ENCODE peak calls at places on chromosomes 4 and X, in seven cellular contexts. H is psoas muscle; A is transverse colon; J is CD4-positive, alpha-beta T cell; D is mesendoderm; B is CD4-positive, CD25-positive, alpha-beta regulatory T cell; Q is caudate nucleus. E is an unnamed sample.

GRCh38 chrX:31845003-31845402 is 773.2 kb upstream of the FTHL17 start:
- DNase-seq in B (no peak), A (no peak), H (no peak), J (no peak), Q (no peak), D (no peak), E (no peak)

GRCh38 chr4:177450421-177451107 is 8.3 kb upstream of the AGA start:
- DNase-seq in B (no peak), Q (no peak), A (no peak), H (no peak), D (no peak), J (no peak), E (no peak)

GRCh38 chr4:134636332-134637055 is 434.9 kb upstream of the PABPC4L start:
- DNase-seq in B (no peak), Q (no peak), A (no peak), J (no peak), H (no peak), D (no peak), E (no peak)

GRCh38 chr4:30429813-30430466 is 290.2 kb upstream of the PCDH7 start:
- DNase-seq in J (no peak), H (no peak), B (no peak), D (no peak), Q (no peak), A (no peak), E (no peak)

GRCh38 chr4:74451214-74451661 is 6.3 kb downstream of the AREG start:
- DNase-seq in J (no peak), D (peak), H (no peak), B (no peak), A (no peak), Q (no peak), E (no peak)

GRCh38 chr4:96676754-96677435 is 837.0 kb downstream of the PDHA2 start:
- DNase-seq in A (no peak), J (no peak), H (no peak), D (no peak), Q (no peak), B (no peak), E (no peak)

GRCh38 chrX:19544693-19545305 is 29.5 kb upstream of the MAP3K15 start:
- DNase-seq in Q (peak), B (no peak), H (no peak), D (peak), A (peak), J (no peak), E (no peak)

GRCh38 chr4:145820407-145820806 is 118.2 kb downstream of the ZNF827 start:
- DNase-seq in D (no peak), J (no peak), Q (no peak), A (no peak), H (no peak), B (no peak), E (no peak)

GRCh38 chrX:102976290-102976689 is 39.2 kb downstream of the RAB40AL start:
- DNase-seq in B (no peak), H (no peak), Q (no peak), A (no peak), D (no peak), J (no peak), E (no peak)

GRCh38 chrX:97766496-97767095 is 882.9 kb downstream of the RPA4 start:
- DNase-seq in A (no peak), H (no peak), Q (no peak), B (no peak), D (peak), J (no peak), E (no peak)

GRCh38 chrX:9851890-9852289 is 65.7 kb downstream of the SHROOM2 start:
- DNase-seq in D (peak), B (no peak), J (no peak), A (no peak), H (no peak), Q (no peak), E (no peak)

GRCh38 chrX:1181131-1181530 is 31.3 kb downstream of the CRLF2 start:
- DNase-seq in Q (no peak), H (no peak), J (no peak), B (no peak), A (no peak), D (no peak), E (no peak)

GRCh38 chr4:134078230-134078914 is 123.2 kb downstream of the PABPC4L start:
- DNase-seq in J (no peak), B (no peak), D (no peak), H (no peak), Q (no peak), A (no peak), E (no peak)

GRCh38 chrX:14884714-14885113 is 11.5 kb downstream of the MOSPD2 start:
- DNase-seq in B (no peak), Q (no peak), D (no peak), A (no peak), H (no peak), J (no peak), E (no peak)

GRCh38 chrX:72280210-72280882 is 3.3 kb upstream of the RPS4X start:
- DNase-seq in B (no peak), J (no peak), H (no peak), Q (peak), D (no peak), A (no peak), E (no peak)

GRCh38 chr4:73213917-73214663 is 44.5 kb downstream of the ANKRD17 start:
- DNase-seq in B (no peak), Q (no peak), D (no peak), H (no peak), J (no peak), A (no peak), E (no peak)

DNA sequence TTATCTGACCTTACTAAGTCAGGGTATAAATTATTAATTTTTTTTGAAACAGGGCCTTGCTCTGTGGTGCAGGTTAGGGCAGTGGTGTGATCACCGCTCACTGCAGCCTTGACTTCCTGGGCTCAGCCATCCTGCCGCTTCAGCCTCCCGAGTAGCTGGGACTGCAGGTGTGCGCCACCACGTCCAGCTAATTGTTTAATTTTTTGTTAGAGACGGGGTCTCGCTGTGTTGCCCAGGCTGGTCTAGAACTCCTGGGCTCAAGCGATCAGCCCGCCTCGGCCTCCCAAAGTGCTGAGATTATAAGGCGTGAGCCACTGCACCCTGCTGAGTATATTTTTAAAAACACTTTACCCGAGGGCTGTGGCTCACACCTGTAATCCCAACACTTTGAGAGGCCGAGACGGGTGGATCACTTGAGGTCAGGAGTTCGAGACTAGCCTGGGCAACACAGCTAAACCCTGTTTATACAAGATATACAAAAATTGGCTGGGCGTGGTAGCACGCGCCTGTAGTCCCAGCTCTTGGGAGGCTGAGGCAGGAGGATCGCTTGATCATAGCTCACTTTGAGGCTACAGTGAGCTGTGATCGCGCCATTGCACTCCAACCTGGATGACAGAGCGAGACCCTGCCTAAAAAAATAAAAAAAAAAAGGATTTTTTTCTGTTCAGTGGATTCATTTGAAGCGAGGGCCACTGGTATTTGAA is 721 bp upstream of the TBC1D25 start:
- DNase-seq in B (no peak), J (no peak), D (no peak), H (no peak), A (no peak), Q (no peak), E (no peak)
- H3K27ac ChIP-seq in B (peak), J (peak), D (no peak), H (peak), A (peak), Q (peak), E (peak)

DNA sequence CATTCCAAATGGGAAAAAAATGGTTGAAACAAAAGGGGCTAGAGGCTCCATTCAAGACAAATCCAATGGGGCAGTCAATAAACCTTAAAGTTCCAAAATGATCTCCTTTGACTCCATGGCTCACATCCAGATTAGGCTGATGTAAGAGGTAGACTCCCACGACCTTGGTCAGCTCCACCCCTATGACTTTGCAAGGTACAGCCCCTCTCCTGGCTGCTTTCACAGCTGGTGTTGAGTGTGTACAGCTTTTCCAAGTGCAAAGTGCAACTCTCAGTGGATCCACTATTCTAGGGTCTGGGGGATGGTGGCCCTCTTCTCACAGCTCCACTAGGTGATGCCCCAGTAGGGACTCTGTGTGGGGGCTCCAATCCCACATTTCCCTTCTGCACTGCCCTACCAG is 21.5 kb downstream of the SULT1B1 start:
- DNase-seq in A (no peak), D (no peak), J (no peak), B (no peak), H (no peak), Q (no peak), E (no peak)
- H3K27ac ChIP-seq in A (no peak), D (no peak), J (no peak), B (no peak), H (no peak), Q (no peak), E (no peak)

DNA sequence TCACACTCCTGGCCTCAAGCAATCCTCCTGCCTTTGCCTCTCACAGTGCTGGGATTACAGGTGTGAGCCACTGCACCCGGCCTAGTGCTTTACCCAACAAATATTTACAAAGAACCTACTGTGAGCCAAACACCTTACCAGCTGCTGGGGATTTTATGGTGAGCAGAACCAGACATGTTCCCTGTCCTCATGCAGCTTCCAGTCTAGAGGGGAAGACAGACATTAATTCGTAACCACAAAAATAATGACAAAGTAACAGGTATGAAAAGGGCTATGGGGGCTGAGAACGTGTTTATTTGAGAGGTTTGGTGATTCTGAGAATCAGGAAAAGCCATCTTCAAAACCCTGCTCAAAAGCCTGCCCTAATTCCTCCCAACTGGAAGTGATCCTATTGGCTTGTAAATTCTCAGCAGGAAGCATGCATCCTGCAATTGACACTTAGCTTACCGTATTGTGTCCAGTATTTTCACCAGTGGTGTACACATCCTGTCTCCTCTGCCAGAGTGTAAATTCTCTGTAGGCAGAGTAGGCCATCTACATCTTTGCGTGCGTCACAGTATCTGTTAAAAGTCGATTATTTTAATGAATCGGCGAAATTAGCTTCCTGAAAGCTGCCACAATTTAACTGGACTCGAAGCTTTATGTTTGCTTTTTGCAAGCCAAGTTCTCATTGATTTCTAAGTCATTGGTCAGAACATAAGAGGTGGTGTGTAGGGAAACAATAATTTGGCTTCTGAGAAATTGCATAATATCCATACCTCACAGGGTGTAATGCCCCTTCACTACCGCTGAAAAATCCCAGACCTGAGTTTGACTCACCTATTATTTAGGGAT is 67.0 kb downstream of the TMEM156 start:
- DNase-seq in A (no peak), Q (no peak), D (no peak), H (no peak), B (no peak), J (no peak), E (no peak)
- H3K27ac ChIP-seq in A (no peak), Q (no peak), D (no peak), H (no peak), B (no peak), J (no peak), E (no peak)

GRCh38 chr4:152168960-152169616 is 366.8 kb downstream of the FBXW7 start:
- DNase-seq in H (no peak), D (no peak), J (no peak), B (no peak), A (no peak), Q (no peak), E (no peak)
- H3K27ac ChIP-seq in H (no peak), D (no peak), J (no peak), B (no peak), A (no peak), Q (no peak), E (no peak)

GRCh38 chr4:150888217-150888616 is 126.9 kb downstream of the LRBA start:
- DNase-seq in H (no peak), Q (no peak), J (no peak), A (no peak), B (no peak), D (no peak), E (no peak)

GRCh38 chr4:150886597-150886996 is 128.5 kb downstream of the LRBA start:
- DNase-seq in J (no peak), B (no peak), A (no peak), D (no peak), Q (no peak), H (no peak), E (no peak)

GRCh38 chr4:150888625-150889024 is 126.5 kb downstream of the LRBA start:
- DNase-seq in B (no peak), Q (no peak), D (no peak), A (no peak), J (no peak), H (no peak), E (no peak)

GRCh38 chr4:150889306-150889705 is 125.8 kb downstream of the LRBA start:
- DNase-seq in J (no peak), A (no peak), Q (no peak), D (no peak), B (no peak), H (no peak), E (no peak)

GRCh38 chr4:150890246-150890645 is 124.8 kb downstream of the LRBA start:
- DNase-seq in J (no peak), D (no peak), A (no peak), H (no peak), B (no peak), Q (no peak), E (no peak)
- H3K27ac ChIP-seq in J (no peak), D (no peak), A (no peak), H (no peak), B (no peak), Q (no peak), E (no peak)

GRCh38 chrX:150870487-150871340 is 27.8 kb downstream of the CD99L2 start:
- DNase-seq in A (no peak), J (no peak), Q (no peak), B (no peak), D (no peak), H (no peak), E (no peak)

GRCh38 chrX:150868625-150869024 is 29.8 kb downstream of the CD99L2 start:
- DNase-seq in A (no peak), H (no peak), B (no peak), D (no peak), Q (no peak), J (no peak), E (no peak)

GRCh38 chrX:150869450-150869849 is 29.0 kb downstream of the CD99L2 start:
- DNase-seq in Q (peak), D (no peak), B (no peak), A (peak), J (no peak), H (peak), E (no peak)

GRCh38 chrX:150871341-150871811 is 27.1 kb downstream of the CD99L2 start:
- DNase-seq in J (no peak), Q (no peak), H (no peak), A (no peak), B (no peak), D (no peak), E (no peak)

DNA sequence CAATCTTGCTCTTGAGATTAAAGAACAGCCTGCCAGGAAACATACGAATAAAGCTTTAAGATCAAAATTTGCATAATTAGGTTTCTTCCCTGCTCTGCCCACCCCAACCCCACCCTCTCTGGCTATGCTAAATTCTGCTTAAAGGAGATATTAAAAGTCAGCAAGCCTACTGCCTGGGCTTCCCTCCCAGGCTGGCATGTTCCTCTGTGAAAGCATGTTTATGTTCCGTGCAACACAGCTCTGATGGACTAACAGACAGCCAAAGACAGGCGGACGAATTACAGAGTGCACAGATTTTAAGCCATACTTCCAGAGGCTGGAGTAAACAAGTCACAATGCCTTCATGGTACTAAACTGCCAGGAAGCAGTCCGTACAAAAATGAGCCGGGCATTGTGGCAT is 28.4 kb downstream of the CD99L2 start:
- DNase-seq in D (no peak), B (no peak), A (no peak), Q (no peak), J (no peak), H (no peak), E (no peak)
- H3K27ac ChIP-seq in D (no peak), B (no peak), A (no peak), Q (no peak), J (no peak), H (peak), E (peak)

GRCh38 chrX:79146552-79147390 is 2.3 kb downstream of the GPR174 start:
- DNase-seq in J (no peak), Q (no peak), H (no peak), A (no peak), D (no peak), B (no peak), E (no peak)
- H3K27ac ChIP-seq in J (peak), Q (no peak), H (no peak), A (peak), D (no peak), B (peak), E (no peak)

GRCh38 chrX:109184506-109185139 is 297.3 kb downstream of the GUCY2F start:
- DNase-seq in H (no peak), J (no peak), A (no peak), B (no peak), Q (no peak), D (no peak), E (no peak)

GRCh38 chrX:109190542-109190941 is 291.3 kb downstream of the GUCY2F start:
- DNase-seq in H (no peak), D (no peak), B (no peak), A (no peak), J (no peak), Q (no peak), E (no peak)

GRCh38 chrX:109187473-109188168 is 294.3 kb downstream of the GUCY2F start:
- DNase-seq in H (no peak), J (no peak), D (no peak), B (no peak), A (no peak), Q (no peak), E (no peak)

DNA sequence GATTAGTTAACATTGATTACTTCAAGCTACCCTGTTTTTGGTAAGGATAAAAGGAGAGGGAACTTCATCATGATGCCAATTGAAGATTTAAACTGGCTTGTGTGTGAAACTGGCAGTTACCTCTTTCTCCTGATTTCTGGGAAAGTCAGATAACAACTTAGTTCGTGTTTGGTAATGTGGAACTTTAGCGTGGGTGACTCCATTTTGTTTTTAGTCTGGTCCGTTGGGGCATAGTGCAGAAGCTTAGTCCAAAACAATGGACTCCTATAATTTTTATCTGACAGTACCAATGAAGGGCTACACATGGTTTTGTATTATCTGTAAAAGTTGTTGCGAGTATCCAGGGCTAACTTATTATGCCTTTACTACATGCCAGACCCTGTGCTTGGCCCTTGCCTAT is 294.9 kb downstream of the GUCY2F start:
- DNase-seq in D (no peak), Q (no peak), J (no peak), A (no peak), B (no peak), H (no peak), E (no peak)
- H3K27ac ChIP-seq in D (no peak), Q (no peak), J (no peak), A (no peak), B (no peak), H (no peak), E (no peak)

DNA sequence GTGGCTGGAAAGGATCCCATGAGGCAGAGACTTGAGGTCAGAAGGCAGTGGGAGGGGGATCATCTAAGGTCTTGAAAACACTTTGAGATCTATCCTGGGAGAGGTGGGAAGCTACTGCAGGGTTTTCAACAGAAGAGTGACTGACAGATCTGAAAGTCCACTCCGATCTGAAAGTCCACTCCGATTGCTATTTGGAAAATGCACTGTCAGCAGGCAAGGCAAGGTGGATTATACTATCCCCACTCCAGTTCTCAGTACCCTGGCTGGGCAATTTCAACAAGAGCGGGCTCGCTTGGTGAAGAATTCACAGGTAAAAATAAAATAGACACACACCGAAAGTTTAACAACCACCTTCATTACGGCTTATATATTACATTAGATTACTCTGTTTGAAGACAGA is 42.3 kb upstream of the C1QTNF7 start:
- DNase-seq in B (no peak), Q (no peak), J (no peak), H (no peak), D (no peak), A (no peak), E (no peak)
- H3K27ac ChIP-seq in B (no peak), Q (no peak), J (no peak), H (no peak), D (no peak), A (no peak), E (no peak)

GRCh38 chr4:724131-724530 is 18.5 kb downstream of the PCGF3 start:
- DNase-seq in Q (no peak), J (no peak), H (no peak), D (no peak), A (peak), B (no peak), E (no peak)

GRCh38 chr4:725368-726234 is 20.0 kb downstream of the PCGF3 start:
- DNase-seq in A (no peak), J (no peak), H (no peak), B (no peak), D (no peak), Q (no peak), E (no peak)

GRCh38 chr4:722851-723360 is 17.3 kb downstream of the PCGF3 start:
- DNase-seq in B (no peak), A (no peak), H (no peak), Q (no peak), D (no peak), J (no peak), E (no peak)

GRCh38 chr4:722181-722725 is 16.6 kb downstream of the PCGF3 start:
- DNase-seq in J (no peak), B (no peak), Q (no peak), D (no peak), A (no peak), H (no peak), E (no peak)

GRCh38 chr4:723706-724105 is 18.1 kb downstream of the PCGF3 start:
- DNase-seq in H (no peak), D (no peak), B (no peak), J (no peak), A (no peak), Q (no peak), E (no peak)
- H3K27ac ChIP-seq in H (no peak), D (no peak), B (no peak), J (no peak), A (peak), Q (no peak), E (no peak)

E was measured in substantia nigra.